ENCODE peak calls at places on chromosomes 12 and 14, in six cellular contexts. One of them, this sample, is unnamed.
A peak's percentile ranks its signal among the peaks of the same experiment; 100 is the strongest.

GRCh38 chr12:53060064-53060720 is 10.3 kb downstream of the TNS2 start:
- DNase-seq in tibial nerve: no peak
- DNase-seq in glutamatergic neuron: no peak
- DNase-seq in GM13977: no peak
- DNase-seq in CD4-positive, alpha-beta T cell: no peak
- DNase-seq in uterus: no peak
- DNase-seq in this sample: no peak

GRCh38 chr12:64099430-64099829 is 122.7 kb downstream of the KICS2 start:
- DNase-seq in uterus: peak; percentile 65
- DNase-seq in GM13977: no peak
- DNase-seq in tibial nerve: peak; percentile 55
- DNase-seq in CD4-positive, alpha-beta T cell: no peak
- DNase-seq in glutamatergic neuron: no peak
- DNase-seq in this sample: no peak

GRCh38 chr12:31228811-31229792 is 96.8 kb downstream of the SINHCAF start:
- DNase-seq in GM13977: no peak
- DNase-seq in CD4-positive, alpha-beta T cell: no peak
- DNase-seq in uterus: no peak
- DNase-seq in glutamatergic neuron: no peak
- DNase-seq in tibial nerve: no peak
- DNase-seq in this sample: no peak

GRCh38 chr14:58881433-58881832 is 243.7 kb downstream of the DACT1 start:
- DNase-seq in GM13977: no peak
- DNase-seq in glutamatergic neuron: no peak
- DNase-seq in CD4-positive, alpha-beta T cell: no peak
- DNase-seq in tibial nerve: no peak
- DNase-seq in uterus: no peak
- DNase-seq in this sample: no peak

GRCh38 chr14:21107360-21107781 is 6.5 kb downstream of the TMEM253 start:
- DNase-seq in tibial nerve: no peak
- DNase-seq in GM13977: no peak
- DNase-seq in CD4-positive, alpha-beta T cell: no peak
- DNase-seq in glutamatergic neuron: no peak
- DNase-seq in uterus: no peak
- DNase-seq in this sample: no peak

GRCh38 chr12:11719678-11720099 is 70.2 kb downstream of the ETV6 start:
- DNase-seq in CD4-positive, alpha-beta T cell: no peak
- DNase-seq in tibial nerve: no peak
- DNase-seq in GM13977: no peak
- DNase-seq in glutamatergic neuron: no peak
- DNase-seq in uterus: no peak
- DNase-seq in this sample: no peak

GRCh38 chr12:20830456-20830855 is 20.0 kb downstream of the SLCO1B3 start:
- DNase-seq in uterus: no peak
- DNase-seq in CD4-positive, alpha-beta T cell: no peak
- DNase-seq in glutamatergic neuron: no peak
- DNase-seq in GM13977: no peak
- DNase-seq in tibial nerve: no peak
- DNase-seq in this sample: no peak

GRCh38 chr14:26594756-26595545 is 2.9 kb downstream of the NOVA1 start:
- DNase-seq in tibial nerve: no peak
- DNase-seq in uterus: no peak
- DNase-seq in GM13977: no peak
- DNase-seq in glutamatergic neuron: no peak
- DNase-seq in CD4-positive, alpha-beta T cell: no peak
- DNase-seq in this sample: no peak

GRCh38 chr14:85280074-85280473 is 249.9 kb upstream of the FLRT2 start:
- DNase-seq in uterus: no peak
- DNase-seq in tibial nerve: no peak
- DNase-seq in glutamatergic neuron: no peak
- DNase-seq in GM13977: no peak
- DNase-seq in CD4-positive, alpha-beta T cell: no peak
- DNase-seq in this sample: no peak

GRCh38 chr14:102333795-102334415 is 14.4 kb downstream of the ZNF839 start:
- DNase-seq in GM13977: no peak
- DNase-seq in CD4-positive, alpha-beta T cell: no peak
- DNase-seq in tibial nerve: no peak
- DNase-seq in uterus: no peak
- DNase-seq in glutamatergic neuron: no peak
- DNase-seq in this sample: no peak

GRCh38 chr14:53808042-53808441 is 148.6 kb downstream of the BMP4 start:
- DNase-seq in tibial nerve: no peak
- DNase-seq in glutamatergic neuron: no peak
- DNase-seq in uterus: no peak
- DNase-seq in GM13977: no peak
- DNase-seq in CD4-positive, alpha-beta T cell: no peak
- DNase-seq in this sample: no peak

GRCh38 chr12:130876297-130876696 is 4.4 kb downstream of the RAN start:
- DNase-seq in uterus: no peak
- DNase-seq in CD4-positive, alpha-beta T cell: no peak
- DNase-seq in tibial nerve: no peak
- DNase-seq in GM13977: no peak
- DNase-seq in glutamatergic neuron: no peak
- DNase-seq in this sample: no peak

GRCh38 chr12:57272337-57273151 is 21.6 kb upstream of the STAC3 start:
- DNase-seq in glutamatergic neuron: no peak
- DNase-seq in uterus: no peak
- DNase-seq in tibial nerve: no peak
- DNase-seq in CD4-positive, alpha-beta T cell: no peak
- DNase-seq in GM13977: no peak
- DNase-seq in this sample: no peak

GRCh38 chr12:94284046-94284445 is 135.7 kb downstream of the PLXNC1 start:
- DNase-seq in tibial nerve: no peak
- DNase-seq in CD4-positive, alpha-beta T cell: no peak
- DNase-seq in glutamatergic neuron: no peak
- DNase-seq in GM13977: no peak
- DNase-seq in uterus: no peak
- DNase-seq in this sample: no peak

GRCh38 chr12:57190037-57190436 is 26.6 kb upstream of the NXPH4 start:
- DNase-seq in glutamatergic neuron: no peak
- DNase-seq in uterus: no peak
- DNase-seq in tibial nerve: no peak
- DNase-seq in GM13977: no peak
- DNase-seq in CD4-positive, alpha-beta T cell: no peak
- DNase-seq in this sample: no peak

GRCh38 chr12:78261901-78262300 is 431.2 kb downstream of the NAV3 start:
- DNase-seq in GM13977: no peak
- DNase-seq in tibial nerve: no peak
- DNase-seq in CD4-positive, alpha-beta T cell: no peak
- DNase-seq in glutamatergic neuron: no peak
- DNase-seq in uterus: no peak
- DNase-seq in this sample: no peak

GRCh38 chr14:52844262-52845060 is 53.1 kb upstream of the GNPNAT1 start:
- DNase-seq in glutamatergic neuron: no peak
- DNase-seq in uterus: peak; percentile 25
- DNase-seq in tibial nerve: peak; percentile 21
- DNase-seq in GM13977: no peak
- DNase-seq in CD4-positive, alpha-beta T cell: no peak
- DNase-seq in this sample: no peak

GRCh38 chr12:45577844-45578399 is 151.6 kb upstream of the ARID2 start:
- DNase-seq in tibial nerve: no peak
- DNase-seq in uterus: no peak
- DNase-seq in GM13977: no peak
- DNase-seq in glutamatergic neuron: no peak
- DNase-seq in CD4-positive, alpha-beta T cell: no peak
- DNase-seq in this sample: no peak

GRCh38 chr14:92516966-92517350 is 3.4 kb downstream of the RIN3 start:
- DNase-seq in GM13977: no peak
- DNase-seq in tibial nerve: no peak
- DNase-seq in CD4-positive, alpha-beta T cell: no peak
- DNase-seq in glutamatergic neuron: no peak
- DNase-seq in uterus: no peak
- DNase-seq in this sample: no peak

GRCh38 chr12:114918535-114919233 is 234.7 kb upstream of the TBX3 start:
- DNase-seq in uterus: no peak
- DNase-seq in GM13977: no peak
- DNase-seq in glutamatergic neuron: no peak
- DNase-seq in CD4-positive, alpha-beta T cell: no peak
- DNase-seq in tibial nerve: no peak
- DNase-seq in this sample: no peak
- TF ChIP-seq CTCF in uterus: no peak
- TF ChIP-seq CTCF in GM13977: no peak
- TF ChIP-seq CTCF in glutamatergic neuron: no peak
- TF ChIP-seq CTCF in CD4-positive, alpha-beta T cell: no peak
- TF ChIP-seq CTCF in tibial nerve: no peak
- TF ChIP-seq CTCF in this sample: no peak

DNA sequence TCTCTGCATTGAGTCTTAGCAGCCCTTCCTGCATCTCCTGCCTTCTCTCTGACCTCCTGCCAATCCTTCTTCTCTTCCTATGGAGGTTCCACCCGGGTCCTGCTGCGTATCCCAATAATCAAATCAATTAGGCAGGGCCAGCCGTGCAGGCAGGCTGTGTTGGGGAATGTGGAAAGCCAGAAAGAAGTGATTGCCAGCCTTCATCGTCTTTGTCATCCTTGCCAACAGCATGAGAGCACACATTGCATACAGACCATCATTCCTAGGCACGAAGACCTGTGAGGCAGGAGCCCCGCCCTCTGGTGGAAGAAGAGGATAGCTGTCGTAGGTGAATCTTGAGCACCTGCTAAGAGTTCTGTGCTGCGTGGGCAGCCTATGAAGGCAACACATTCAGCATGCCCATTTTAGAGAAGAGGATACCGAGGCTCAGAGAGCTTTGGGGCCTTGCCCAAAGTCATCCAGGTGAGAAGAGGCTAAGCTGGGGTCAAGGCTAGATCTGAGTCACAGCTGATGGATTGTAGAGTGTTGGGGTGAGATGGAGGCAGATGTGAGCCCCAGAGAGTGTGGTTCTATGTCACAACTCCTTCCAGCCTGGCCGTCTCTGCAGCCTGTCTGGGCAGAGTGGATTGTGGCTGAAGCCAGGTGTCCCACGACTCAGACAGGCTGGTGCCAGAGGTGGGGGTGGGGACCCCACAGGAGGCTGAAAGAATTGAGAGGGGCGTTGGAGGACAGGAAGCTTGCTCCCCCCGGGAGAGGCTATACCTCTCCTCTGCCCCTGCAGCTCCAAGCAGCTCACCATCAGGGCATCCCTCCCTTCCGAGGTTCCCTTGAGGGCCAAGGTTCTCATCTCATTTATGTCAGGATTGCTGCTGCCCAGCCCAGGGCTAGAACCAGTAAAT is 12.7 kb downstream of the C14orf132 start:
- DNase-seq in uterus: no peak
- DNase-seq in CD4-positive, alpha-beta T cell: no peak
- DNase-seq in GM13977: peak; percentile 37
- DNase-seq in tibial nerve: no peak
- DNase-seq in glutamatergic neuron: no peak
- DNase-seq in this sample: no peak
- TF ChIP-seq CTCF in uterus: no peak
- TF ChIP-seq CTCF in CD4-positive, alpha-beta T cell: peak; percentile 20
- TF ChIP-seq CTCF in GM13977: peak; percentile 15
- TF ChIP-seq CTCF in tibial nerve: no peak
- TF ChIP-seq CTCF in glutamatergic neuron: no peak
- TF ChIP-seq CTCF in this sample: no peak

DNA sequence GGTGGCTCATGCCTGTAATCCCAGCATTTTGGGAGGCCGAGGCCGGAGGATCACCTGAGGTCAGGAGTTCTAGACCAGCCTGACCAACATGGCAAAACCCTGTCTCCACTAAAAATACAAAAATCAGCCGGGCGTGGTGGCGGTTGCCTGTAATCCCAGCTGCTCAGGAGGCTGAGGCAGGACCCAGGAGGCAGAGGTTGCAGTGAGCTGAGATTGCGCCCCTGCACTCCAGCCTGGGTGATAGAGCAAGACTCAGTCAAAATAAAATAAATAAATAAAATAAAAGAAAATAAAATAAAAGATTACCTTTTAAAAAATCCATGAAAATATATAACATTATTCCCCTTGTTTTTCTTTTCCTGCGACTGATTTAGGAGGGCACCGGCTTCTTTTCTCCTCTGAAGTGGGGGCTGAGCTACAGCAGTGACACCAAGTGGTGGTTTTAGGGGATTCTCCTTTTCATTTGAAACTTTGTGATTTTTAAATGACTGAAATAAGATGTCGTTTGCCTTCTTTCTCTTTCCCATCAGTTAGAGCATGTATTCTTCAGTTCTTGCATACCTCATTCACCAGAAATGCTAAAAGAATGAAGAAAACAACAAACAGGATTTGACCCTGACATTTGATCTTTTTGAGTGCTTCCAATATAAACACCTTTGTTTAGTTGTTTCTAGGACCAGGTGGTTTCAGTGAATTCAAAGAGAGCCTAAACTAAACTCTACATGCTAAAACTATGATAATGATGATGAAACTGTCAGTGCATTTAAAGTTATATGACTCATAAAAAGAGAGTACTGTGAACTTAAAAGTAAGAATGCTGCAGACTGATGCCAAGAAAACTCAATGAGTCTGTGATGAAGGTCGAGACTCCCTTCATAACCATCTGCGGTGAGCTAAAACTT is 22.6 kb upstream of the PKP2 start:
- DNase-seq in glutamatergic neuron: no peak
- DNase-seq in tibial nerve: no peak
- DNase-seq in uterus: no peak
- DNase-seq in GM13977: no peak
- DNase-seq in CD4-positive, alpha-beta T cell: no peak
- DNase-seq in this sample: no peak
- TF ChIP-seq CTCF in glutamatergic neuron: peak; percentile 49
- TF ChIP-seq CTCF in tibial nerve: peak; percentile 60
- TF ChIP-seq CTCF in uterus: peak; percentile 28
- TF ChIP-seq CTCF in GM13977: peak; percentile 49
- TF ChIP-seq CTCF in CD4-positive, alpha-beta T cell: peak; percentile 20
- TF ChIP-seq CTCF in this sample: no peak

DNA sequence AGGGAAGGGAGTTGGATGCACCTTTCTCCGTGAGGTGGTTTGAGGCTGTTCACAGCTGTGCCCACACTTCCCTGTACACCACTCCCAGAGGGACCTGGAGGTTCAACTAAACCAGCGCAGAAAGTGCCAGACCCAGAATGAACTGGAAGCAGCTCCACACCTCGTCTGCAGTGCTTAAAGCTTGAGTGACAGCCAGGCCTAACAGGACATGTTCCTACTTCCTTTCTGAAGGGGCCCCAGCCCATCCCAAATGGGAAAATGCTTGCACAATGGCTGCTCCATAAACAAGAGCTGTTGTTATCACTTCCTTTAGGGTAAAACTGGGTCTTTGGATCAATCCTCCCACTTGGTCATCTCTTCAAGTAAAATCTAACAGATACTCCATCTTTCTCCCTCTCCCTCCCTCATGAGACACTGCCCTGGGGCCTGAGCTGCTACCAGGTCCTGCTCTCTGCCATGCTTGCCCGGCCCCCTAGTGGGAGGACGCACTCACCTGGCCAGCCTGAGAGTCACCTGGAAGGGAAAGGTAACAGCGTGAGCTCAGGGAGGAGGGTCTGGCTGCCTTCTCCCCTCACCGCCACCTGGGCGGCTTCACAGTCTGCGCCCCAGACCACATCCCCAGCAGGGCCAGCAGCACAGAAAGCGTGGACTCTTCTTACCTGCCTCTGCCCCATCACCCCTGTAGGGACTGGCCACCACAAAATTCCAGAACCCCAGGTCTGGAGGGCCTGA is 33.5 kb downstream of the ISCA2 start:
- DNase-seq in tibial nerve: no peak
- DNase-seq in GM13977: no peak
- DNase-seq in CD4-positive, alpha-beta T cell: no peak
- DNase-seq in uterus: no peak
- DNase-seq in glutamatergic neuron: no peak
- DNase-seq in this sample: no peak
- TF ChIP-seq CTCF in tibial nerve: no peak
- TF ChIP-seq CTCF in GM13977: no peak
- TF ChIP-seq CTCF in CD4-positive, alpha-beta T cell: no peak
- TF ChIP-seq CTCF in uterus: no peak
- TF ChIP-seq CTCF in glutamatergic neuron: no peak
- TF ChIP-seq CTCF in this sample: no peak